ENCODE peak calls at places on chromosome 4, in five cellular contexts. One of them, this sample, is unnamed.

GRCh38 chr4:99390060-99390459 is 37.5 kb upstream of the ADH1C start:
- DNase-seq in upper lobe of right lung: no peak
- DNase-seq in HepG2: no peak
- DNase-seq in cardiac fibroblast: peak
- DNase-seq in mesothelial cell of epicardium: no peak
- DNase-seq in this sample: no peak

GRCh38 chr4:39516407-39516966 is 10.8 kb downstream of the UGDH start:
- DNase-seq in upper lobe of right lung: no peak
- DNase-seq in HepG2: no peak
- DNase-seq in cardiac fibroblast: no peak
- DNase-seq in mesothelial cell of epicardium: no peak
- DNase-seq in this sample: no peak

GRCh38 chr4:7073526-7074390 is 5.9 kb upstream of the GRPEL1 start:
- DNase-seq in upper lobe of right lung: no peak
- DNase-seq in HepG2: peak
- DNase-seq in cardiac fibroblast: peak
- DNase-seq in mesothelial cell of epicardium: no peak
- DNase-seq in this sample: no peak

GRCh38 chr4:93147524-93148212 is 680.9 kb upstream of the ATOH1 start:
- DNase-seq in upper lobe of right lung: no peak
- DNase-seq in HepG2: no peak
- DNase-seq in cardiac fibroblast: no peak
- DNase-seq in mesothelial cell of epicardium: no peak
- DNase-seq in this sample: no peak

GRCh38 chr4:78534286-78534955 is 17.1 kb upstream of the ANXA3 start:
- DNase-seq in upper lobe of right lung: no peak
- DNase-seq in HepG2: peak
- DNase-seq in cardiac fibroblast: no peak
- DNase-seq in mesothelial cell of epicardium: no peak
- DNase-seq in this sample: no peak

GRCh38 chr4:158541506-158541905 is 19.8 kb downstream of the RXFP1 start:
- DNase-seq in upper lobe of right lung: no peak
- DNase-seq in HepG2: no peak
- DNase-seq in cardiac fibroblast: no peak
- DNase-seq in mesothelial cell of epicardium: no peak
- DNase-seq in this sample: no peak

GRCh38 chr4:16104520-16104919 is 20.7 kb upstream of the PROM1 start:
- DNase-seq in upper lobe of right lung: no peak
- DNase-seq in HepG2: no peak
- DNase-seq in cardiac fibroblast: no peak
- DNase-seq in mesothelial cell of epicardium: no peak
- DNase-seq in this sample: no peak

GRCh38 chr4:67886281-67886680 is 2.5 kb upstream of the TMPRSS11D start:
- DNase-seq in upper lobe of right lung: no peak
- DNase-seq in HepG2: no peak
- DNase-seq in cardiac fibroblast: peak
- DNase-seq in mesothelial cell of epicardium: no peak
- DNase-seq in this sample: no peak

GRCh38 chr4:69054578-69055200 is 41.6 kb upstream of the UGT2B7 start:
- DNase-seq in upper lobe of right lung: no peak
- DNase-seq in HepG2: peak
- DNase-seq in cardiac fibroblast: peak
- DNase-seq in mesothelial cell of epicardium: no peak
- DNase-seq in this sample: no peak

GRCh38 chr4:610411-611261 is 14.7 kb upstream of the PDE6B start:
- DNase-seq in upper lobe of right lung: no peak
- DNase-seq in HepG2: no peak
- DNase-seq in cardiac fibroblast: peak
- DNase-seq in mesothelial cell of epicardium: peak
- DNase-seq in this sample: no peak

GRCh38 chr4:4985844-4986243 is 33.4 kb downstream of the CYTL1 start:
- DNase-seq in upper lobe of right lung: no peak
- DNase-seq in HepG2: no peak
- DNase-seq in cardiac fibroblast: peak
- DNase-seq in mesothelial cell of epicardium: no peak
- DNase-seq in this sample: no peak

GRCh38 chr4:67531349-67531748 is 14.0 kb downstream of the CENPC start:
- DNase-seq in upper lobe of right lung: no peak
- DNase-seq in HepG2: no peak
- DNase-seq in cardiac fibroblast: no peak
- DNase-seq in mesothelial cell of epicardium: no peak
- DNase-seq in this sample: no peak

GRCh38 chr4:85221606-85222005 is 253.3 kb upstream of the ARHGAP24 start:
- DNase-seq in upper lobe of right lung: no peak
- DNase-seq in HepG2: no peak
- DNase-seq in cardiac fibroblast: no peak
- DNase-seq in mesothelial cell of epicardium: no peak
- DNase-seq in this sample: no peak

GRCh38 chr4:107044170-107044569 is 8.1 kb upstream of the DKK2 start:
- DNase-seq in upper lobe of right lung: no peak
- DNase-seq in HepG2: no peak
- DNase-seq in cardiac fibroblast: peak
- DNase-seq in mesothelial cell of epicardium: no peak
- DNase-seq in this sample: no peak

GRCh38 chr4:1369484-1370079 is 22.6 kb downstream of the UVSSA start:
- DNase-seq in upper lobe of right lung: peak
- DNase-seq in HepG2: no peak
- DNase-seq in cardiac fibroblast: no peak
- DNase-seq in mesothelial cell of epicardium: no peak
- DNase-seq in this sample: no peak

GRCh38 chr4:169952236-169953088 is 73.7 kb downstream of the MFAP3L start:
- DNase-seq in upper lobe of right lung: no peak
- DNase-seq in HepG2: no peak
- DNase-seq in cardiac fibroblast: no peak
- DNase-seq in mesothelial cell of epicardium: no peak
- DNase-seq in this sample: no peak

GRCh38 chr4:127249767-127250108 is 383.0 kb upstream of the INTU start:
- DNase-seq in upper lobe of right lung: no peak
- DNase-seq in HepG2: no peak
- DNase-seq in cardiac fibroblast: no peak
- DNase-seq in mesothelial cell of epicardium: no peak
- DNase-seq in this sample: no peak

GRCh38 chr4:112082954-112083586 is 62.2 kb upstream of the FAM241A start:
- DNase-seq in upper lobe of right lung: no peak
- DNase-seq in HepG2: peak
- DNase-seq in cardiac fibroblast: peak
- DNase-seq in mesothelial cell of epicardium: no peak
- DNase-seq in this sample: no peak

GRCh38 chr4:37822220-37822619 is 4.3 kb upstream of the PGM2 start:
- DNase-seq in upper lobe of right lung: no peak
- DNase-seq in HepG2: no peak
- DNase-seq in cardiac fibroblast: peak
- DNase-seq in mesothelial cell of epicardium: no peak
- DNase-seq in this sample: no peak

GRCh38 chr4:27463816-27464215 is 603.2 kb downstream of the STIM2 start:
- DNase-seq in upper lobe of right lung: no peak
- DNase-seq in HepG2: no peak
- DNase-seq in cardiac fibroblast: no peak
- DNase-seq in mesothelial cell of epicardium: no peak
- DNase-seq in this sample: no peak

GRCh38 chr4:33881176-33881575 is 2363.1 kb downstream of the ARAP2 start:
- DNase-seq in upper lobe of right lung: no peak
- DNase-seq in HepG2: no peak
- DNase-seq in cardiac fibroblast: no peak
- DNase-seq in mesothelial cell of epicardium: no peak
- DNase-seq in this sample: no peak

GRCh38 chr4:153241295-153241694 is 37.1 kb downstream of the TRIM2 start:
- DNase-seq in upper lobe of right lung: no peak
- DNase-seq in HepG2: no peak
- DNase-seq in cardiac fibroblast: no peak
- DNase-seq in mesothelial cell of epicardium: no peak
- DNase-seq in this sample: no peak

GRCh38 chr4:77820836-77821561 is 1.8 kb upstream of the CNOT6L start:
- DNase-seq in upper lobe of right lung: no peak
- DNase-seq in HepG2: no peak
- DNase-seq in cardiac fibroblast: peak
- DNase-seq in mesothelial cell of epicardium: no peak
- DNase-seq in this sample: no peak

GRCh38 chr4:96486563-96486962 is 646.7 kb downstream of the PDHA2 start:
- DNase-seq in upper lobe of right lung: no peak
- DNase-seq in HepG2: no peak
- DNase-seq in cardiac fibroblast: no peak
- DNase-seq in mesothelial cell of epicardium: no peak
- DNase-seq in this sample: no peak

GRCh38 chr4:122632396-122633143 is 11.7 kb upstream of the IL21 start:
- DNase-seq in upper lobe of right lung: no peak
- DNase-seq in HepG2: no peak
- DNase-seq in cardiac fibroblast: no peak
- DNase-seq in mesothelial cell of epicardium: no peak
- DNase-seq in this sample: no peak

GRCh38 chr4:21593268-21594002 is 355.1 kb downstream of the KCNIP4 start:
- DNase-seq in upper lobe of right lung: no peak
- DNase-seq in HepG2: no peak
- DNase-seq in cardiac fibroblast: peak
- DNase-seq in mesothelial cell of epicardium: no peak
- DNase-seq in this sample: no peak

GRCh38 chr4:20299515-20299914 is 47.8 kb downstream of the SLIT2 start:
- DNase-seq in upper lobe of right lung: no peak
- DNase-seq in HepG2: peak
- DNase-seq in cardiac fibroblast: peak
- DNase-seq in mesothelial cell of epicardium: no peak
- DNase-seq in this sample: no peak
- TF ChIP-seq CTCF in upper lobe of right lung: peak
- TF ChIP-seq CTCF in HepG2: no peak
- TF ChIP-seq CTCF in cardiac fibroblast: peak
- TF ChIP-seq CTCF in mesothelial cell of epicardium: peak
- TF ChIP-seq CTCF in this sample: no peak

GRCh38 chr4:184417802-184418511 is 56.4 kb downstream of the IRF2 start:
- DNase-seq in upper lobe of right lung: no peak
- DNase-seq in HepG2: peak
- DNase-seq in cardiac fibroblast: peak
- DNase-seq in mesothelial cell of epicardium: no peak
- DNase-seq in this sample: no peak
- TF ChIP-seq CTCF in upper lobe of right lung: no peak
- TF ChIP-seq CTCF in HepG2: no peak
- TF ChIP-seq CTCF in cardiac fibroblast: peak
- TF ChIP-seq CTCF in mesothelial cell of epicardium: no peak
- TF ChIP-seq CTCF in this sample: no peak

GRCh38 chr4:14284578-14284977 is 657.1 kb upstream of the BOD1L1 start:
- DNase-seq in upper lobe of right lung: no peak
- DNase-seq in HepG2: no peak
- DNase-seq in cardiac fibroblast: no peak
- DNase-seq in mesothelial cell of epicardium: no peak
- DNase-seq in this sample: no peak

GRCh38 chr4:14280567-14280966 is 653.0 kb upstream of the BOD1L1 start:
- DNase-seq in upper lobe of right lung: no peak
- DNase-seq in HepG2: no peak
- DNase-seq in cardiac fibroblast: no peak
- DNase-seq in mesothelial cell of epicardium: no peak
- DNase-seq in this sample: no peak
- TF ChIP-seq CTCF in upper lobe of right lung: no peak
- TF ChIP-seq CTCF in HepG2: no peak
- TF ChIP-seq CTCF in cardiac fibroblast: no peak
- TF ChIP-seq CTCF in mesothelial cell of epicardium: no peak
- TF ChIP-seq CTCF in this sample: no peak

DNA sequence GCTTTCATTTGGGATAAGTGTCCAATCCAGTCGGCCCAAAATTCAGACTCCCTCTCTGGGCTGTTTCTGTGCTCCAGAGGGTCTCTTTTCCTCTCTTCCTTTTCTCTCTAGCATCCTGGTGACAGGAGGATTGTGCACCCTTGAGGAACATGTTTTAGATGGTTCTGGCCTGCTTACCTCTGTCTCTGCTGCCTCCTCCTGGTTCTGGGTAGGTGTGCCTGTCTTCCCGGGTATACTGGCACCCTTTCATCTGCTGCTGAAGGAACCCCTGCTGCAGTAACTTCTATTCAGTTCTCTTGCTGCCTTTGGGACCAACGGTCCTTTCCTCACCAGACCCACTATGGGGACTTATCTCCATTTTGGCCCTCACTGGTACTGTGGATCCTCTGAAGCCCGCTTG is 53.2 kb downstream of the HMGB2 start:
- DNase-seq in upper lobe of right lung: no peak
- DNase-seq in HepG2: no peak
- DNase-seq in cardiac fibroblast: no peak
- DNase-seq in mesothelial cell of epicardium: no peak
- DNase-seq in this sample: no peak
- TF ChIP-seq CTCF in upper lobe of right lung: no peak
- TF ChIP-seq CTCF in HepG2: peak
- TF ChIP-seq CTCF in cardiac fibroblast: no peak
- TF ChIP-seq CTCF in mesothelial cell of epicardium: no peak
- TF ChIP-seq CTCF in this sample: no peak

GRCh38 chr4:144611850-144612249 is 34.1 kb upstream of the HHIP start:
- DNase-seq in upper lobe of right lung: no peak
- DNase-seq in HepG2: peak
- DNase-seq in cardiac fibroblast: peak
- DNase-seq in mesothelial cell of epicardium: no peak
- DNase-seq in this sample: no peak
- TF ChIP-seq CTCF in upper lobe of right lung: peak
- TF ChIP-seq CTCF in HepG2: peak
- TF ChIP-seq CTCF in cardiac fibroblast: peak
- TF ChIP-seq CTCF in mesothelial cell of epicardium: no peak
- TF ChIP-seq CTCF in this sample: no peak

GRCh38 chr4:163556169-163556568 is 61.7 kb downstream of the TMA16 start:
- DNase-seq in upper lobe of right lung: no peak
- DNase-seq in HepG2: no peak
- DNase-seq in cardiac fibroblast: no peak
- DNase-seq in mesothelial cell of epicardium: no peak
- DNase-seq in this sample: no peak
- TF ChIP-seq CTCF in upper lobe of right lung: peak
- TF ChIP-seq CTCF in HepG2: no peak
- TF ChIP-seq CTCF in cardiac fibroblast: no peak
- TF ChIP-seq CTCF in mesothelial cell of epicardium: no peak
- TF ChIP-seq CTCF in this sample: no peak

GRCh38 chr4:181261279-181261678 is 981.9 kb upstream of the TENM3 start:
- DNase-seq in upper lobe of right lung: no peak
- DNase-seq in HepG2: no peak
- DNase-seq in cardiac fibroblast: no peak
- DNase-seq in mesothelial cell of epicardium: no peak
- DNase-seq in this sample: no peak
- TF ChIP-seq CTCF in upper lobe of right lung: no peak
- TF ChIP-seq CTCF in HepG2: no peak
- TF ChIP-seq CTCF in cardiac fibroblast: no peak
- TF ChIP-seq CTCF in mesothelial cell of epicardium: no peak
- TF ChIP-seq CTCF in this sample: no peak

GRCh38 chr4:23934915-23935314 is 45.1 kb upstream of the PPARGC1A start:
- DNase-seq in upper lobe of right lung: peak
- DNase-seq in HepG2: no peak
- DNase-seq in cardiac fibroblast: peak
- DNase-seq in mesothelial cell of epicardium: no peak
- DNase-seq in this sample: no peak
- TF ChIP-seq CTCF in upper lobe of right lung: no peak
- TF ChIP-seq CTCF in HepG2: peak
- TF ChIP-seq CTCF in cardiac fibroblast: no peak
- TF ChIP-seq CTCF in mesothelial cell of epicardium: no peak
- TF ChIP-seq CTCF in this sample: no peak

GRCh38 chr4:140626982-140627381 is 58.2 kb upstream of the UCP1 start:
- DNase-seq in upper lobe of right lung: no peak
- DNase-seq in HepG2: no peak
- DNase-seq in cardiac fibroblast: peak
- DNase-seq in mesothelial cell of epicardium: no peak
- DNase-seq in this sample: no peak
- TF ChIP-seq CTCF in upper lobe of right lung: no peak
- TF ChIP-seq CTCF in HepG2: peak
- TF ChIP-seq CTCF in cardiac fibroblast: peak
- TF ChIP-seq CTCF in mesothelial cell of epicardium: no peak
- TF ChIP-seq CTCF in this sample: no peak